ENCODE peak calls at places on chromosomes 13 and 19, in nine cellular contexts. S, U, L, C, Z, B, T, V and D are unnamed samples.

GRCh38 chr13:97076898-97077297 is 82.6 kb upstream of the OXGR1 start:
- DNase-seq in U (no peak), S (peak; percentile 7), C (no peak), V (no peak), Z (no peak), T (peak; percentile 10), B (no peak), L (no peak), D (no peak)

GRCh38 chr13:75368167-75368566 is 113.8 kb downstream of the TBC1D4 start:
- DNase-seq in B (peak; percentile 34), L (peak; percentile 62), Z (peak; percentile 27), S (peak; percentile 88), T (peak; percentile 53), C (no peak), V (no peak), U (no peak), D (no peak)

GRCh38 chr13:41345921-41346589 is 35.0 kb downstream of the NAA16 start:
- DNase-seq in T (no peak), B (no peak), Z (no peak), S (no peak), L (no peak), V (no peak), U (no peak), C (no peak), D (no peak)

GRCh38 chr19:15191514-15191913 is 9.3 kb downstream of the NOTCH3 start:
- DNase-seq in L (no peak), U (no peak), S (no peak), Z (no peak), C (peak; percentile 11), T (no peak), V (no peak), B (no peak), D (no peak)

GRCh38 chr19:3643592-3644313 is 17.2 kb upstream of the CACTIN start:
- DNase-seq in S (no peak), U (no peak), L (no peak), Z (no peak), T (no peak), V (no peak), B (no peak), C (no peak), D (no peak)

GRCh38 chr19:29528946-29529645 is 3.3 kb downstream of the VSTM2B start:
- DNase-seq in L (peak; percentile 2), Z (no peak), U (no peak), T (no peak), C (peak; percentile 86), B (no peak), V (no peak), S (no peak), D (no peak)

GRCh38 chr19:23523863-23524262 is 128.6 kb upstream of the ZNF91 start:
- DNase-seq in V (no peak), U (no peak), T (no peak), L (no peak), C (no peak), S (no peak), B (no peak), Z (no peak), D (no peak)

GRCh38 chr19:246551-246950 is 44.7 kb downstream of the PLPP2 start:
- DNase-seq in S (no peak), B (no peak), U (peak; percentile 57), Z (peak; percentile 60), L (no peak), V (peak; percentile 14), C (no peak), T (no peak), D (no peak)

GRCh38 chr19:16590876-16591802 is 18.9 kb upstream of the SLC35E1 start:
- DNase-seq in L (no peak), B (no peak), V (no peak), C (peak; percentile 34), U (no peak), Z (no peak), T (no peak), S (no peak), D (no peak)

GRCh38 chr19:27846944-27847343 is 1366.0 kb downstream of the UQCRFS1 start:
- DNase-seq in Z (no peak), V (no peak), B (no peak), C (no peak), T (no peak), U (no peak), L (no peak), S (no peak), D (no peak)

GRCh38 chr19:42079886-42080763 is 4.2 kb downstream of the ZNF574 start:
- DNase-seq in L (no peak), Z (no peak), T (no peak), B (no peak), U (no peak), S (no peak), V (no peak), C (peak; percentile 39), D (peak; percentile 69)

GRCh38 chr19:34313188-34313587 is 51.8 kb upstream of the GPI start:
- DNase-seq in C (no peak), L (peak; percentile 35), T (peak; percentile 82), S (peak; percentile 45), B (no peak), V (no peak), Z (no peak), U (no peak), D (no peak)

DNA sequence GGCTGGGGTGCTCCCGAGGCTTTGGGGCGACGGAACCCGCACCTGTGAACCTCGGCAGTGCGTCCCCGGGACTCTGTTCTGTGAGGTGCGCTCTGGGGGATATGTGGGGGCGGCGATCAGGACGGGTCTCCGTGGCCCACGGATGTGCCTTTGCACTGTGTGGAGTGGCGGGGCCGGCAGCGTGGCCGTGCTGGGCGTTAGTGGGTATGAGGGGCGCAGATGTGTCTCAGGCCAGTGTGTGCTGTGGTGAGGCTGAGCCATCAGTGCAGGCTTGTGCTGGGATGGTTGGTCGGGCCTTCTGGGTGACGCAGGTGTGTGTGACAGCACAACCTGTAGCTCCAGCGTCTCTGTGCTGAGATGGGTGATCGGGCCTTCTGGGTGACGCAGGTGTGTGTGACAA is 16.9 kb downstream of the ZNF331 start:
- DNase-seq in T (no peak), B (no peak), U (no peak), C (peak; percentile 25), V (peak; percentile 19), L (no peak), Z (no peak), S (no peak), D (no peak)
- H3K4me3 ChIP-seq in T (peak overlapping the region; percentile 50), B (peak overlapping the region; percentile 77), U (peak overlapping the region; percentile 69), C (no peak overlapping the region), V (peak overlapping the region; percentile 39), L (peak overlapping the region; percentile 35), Z (peak overlapping the region; percentile 59), S (peak overlapping the region; percentile 69), D (peak overlapping the region; percentile 43)

GRCh38 chr19:30629086-30629485 is 256.9 kb downstream of the ZNF536 start:
- DNase-seq in V (no peak), Z (no peak), T (no peak), L (no peak), B (no peak), U (no peak), S (no peak), C (no peak), D (no peak)

GRCh38 chr19:30622276-30622675 is 250.1 kb downstream of the ZNF536 start:
- DNase-seq in C (no peak), T (no peak), L (no peak), V (no peak), S (no peak), U (no peak), B (no peak), Z (no peak), D (no peak)

GRCh38 chr19:30626567-30626966 is 254.4 kb downstream of the ZNF536 start:
- DNase-seq in U (no peak), T (no peak), Z (no peak), S (no peak), C (peak; percentile 38), L (no peak), V (no peak), B (no peak), D (peak; percentile 65)

GRCh38 chr19:30630289-30631034 is 258.3 kb downstream of the ZNF536 start:
- DNase-seq in L (no peak), S (no peak), U (no peak), T (no peak), B (no peak), V (no peak), C (no peak), Z (no peak), D (no peak)

GRCh38 chr19:30625947-30626346 is 253.8 kb downstream of the ZNF536 start:
- DNase-seq in C (no peak), V (no peak), B (no peak), S (no peak), T (no peak), U (no peak), Z (no peak), L (no peak), D (no peak)
- H3K4me3 ChIP-seq in C (no peak overlapping the region), V (no peak overlapping the region), B (no peak overlapping the region), S (no peak overlapping the region), T (no peak overlapping the region), U (no peak overlapping the region), Z (no peak overlapping the region), L (no peak overlapping the region), D (no peak overlapping the region)

GRCh38 chr13:49300716-49301589 is 53.2 kb downstream of the CDADC1 start:
- DNase-seq in S (peak; percentile 59), V (peak; percentile 57), C (peak; percentile 80), U (no peak), L (peak; percentile 70), Z (peak; percentile 85), B (peak; percentile 48), T (peak; percentile 71), D (no peak)
- H3K4me3 ChIP-seq in S (peak overlapping the region; percentile 36), V (no peak overlapping the region), C (no peak overlapping the region), U (peak overlapping the region; percentile 48), L (no peak overlapping the region), Z (no peak overlapping the region), B (no peak overlapping the region), T (no peak overlapping the region), D (no peak overlapping the region)

GRCh38 chr19:19460258-19460731 is 54.8 kb downstream of the GATAD2A start:
- DNase-seq in C (no peak), L (no peak), Z (no peak), U (peak; percentile 70), B (no peak), T (peak; percentile 53), V (no peak), S (no peak), D (no peak)
- H3K4me3 ChIP-seq in C (no peak overlapping the region), L (no peak overlapping the region), Z (peak overlapping the region; percentile 42), U (peak overlapping the region; percentile 27), B (no peak overlapping the region), T (no peak overlapping the region), V (no peak overlapping the region), S (no peak overlapping the region), D (no peak overlapping the region)

GRCh38 chr13:101915755-101916107 is 463.3 kb downstream of the ITGBL1 start:
- DNase-seq in S (no peak), U (no peak), T (no peak), V (no peak), C (peak; percentile 44), B (no peak), L (no peak), Z (no peak), D (no peak)

GRCh38 chr13:101917475-101917810 is 465.0 kb downstream of the ITGBL1 start:
- DNase-seq in V (no peak), U (no peak), B (no peak), Z (no peak), L (no peak), T (no peak), S (no peak), C (peak; percentile 36), D (peak; percentile 62)

GRCh38 chr13:101916758-101917474 is 464.4 kb downstream of the ITGBL1 start:
- DNase-seq in Z (no peak), L (no peak), U (no peak), V (no peak), S (no peak), B (no peak), T (no peak), C (peak; percentile 59), D (peak; percentile 78)

GRCh38 chr13:101915333-101915732 is 462.9 kb downstream of the ITGBL1 start:
- DNase-seq in S (no peak), V (no peak), T (no peak), B (no peak), C (peak; percentile 22), L (no peak), U (no peak), Z (no peak), D (no peak)

GRCh38 chr13:101916108-101916757 is 463.8 kb downstream of the ITGBL1 start:
- DNase-seq in L (peak; percentile 6), Z (no peak), U (peak; percentile 73), T (peak; percentile 26), C (peak; percentile 79), S (peak; percentile 4), B (no peak), V (no peak), D (no peak)
- H3K4me3 ChIP-seq in L (no peak overlapping the region), Z (no peak overlapping the region), U (no peak overlapping the region), T (no peak overlapping the region), C (peak overlapping the region; percentile 54), S (peak overlapping the region; percentile 30), B (no peak overlapping the region), V (no peak overlapping the region), D (no peak overlapping the region)